ENCODE peak calls at places on chromosomes 12 and 14, in five cellular contexts. I, W, V, T and K are unnamed samples.

GRCh38 chr12:2795291-2796186 is 769 bp downstream of the FKBP4 start:
- DNase-seq in I (peak), W (peak), V (peak), T (peak), K (peak)

GRCh38 chr14:29743566-29743965 is 184.1 kb downstream of the PRKD1 start:
- DNase-seq in I (no peak), W (no peak), V (no peak), T (no peak), K (peak)

GRCh38 chr12:51190820-51191219 is 17.9 kb upstream of the TFCP2 start:
- DNase-seq in I (no peak), W (no peak), V (no peak), T (no peak), K (no peak)

GRCh38 chr12:132204822-132205270 is 60.6 kb downstream of the NOC4L start:
- DNase-seq in I (no peak), W (no peak), V (no peak), T (no peak), K (no peak)

GRCh38 chr12:51959211-51959610 is 7.7 kb downstream of the ACVR1B start:
- DNase-seq in I (no peak), W (no peak), V (no peak), T (peak), K (no peak)

GRCh38 chr14:35571598-35571997 is 37.6 kb downstream of the INSM2 start:
- DNase-seq in I (no peak), W (no peak), V (no peak), T (no peak), K (no peak)

GRCh38 chr14:104979758-104980591 is 1.8 kb upstream of the AHNAK2 start:
- DNase-seq in I (no peak), W (no peak), V (no peak), T (peak), K (no peak)

GRCh38 chr14:60650382-60650961 is 1.2 kb upstream of the SIX1 start:
- DNase-seq in I (no peak), W (peak), V (no peak), T (no peak), K (peak)